ENCODE peak calls at places on chromosomes 16 and 17, in five cellular contexts. P, K, J, O and E are unnamed samples.

GRCh38 chr16:71974068-71974818 is 26.0 kb downstream of the PKD1L3 start:
- DNase-seq in P (no peak), K (no peak), J (no peak), O (no peak), E (no peak)

GRCh38 chr17:69284646-69285045 is 42.3 kb downstream of the ABCA5 start:
- DNase-seq in P (no peak), K (no peak), J (no peak), O (no peak), E (no peak)

GRCh38 chr17:28728364-28729200 is at the start of gene NEK8:
- DNase-seq in P (peak), K (peak), J (peak), O (peak), E (peak)

GRCh38 chr17:45091778-45092425 is 30.8 kb downstream of the NMT1 start:
- DNase-seq in P (no peak), K (no peak), J (no peak), O (peak), E (peak)

GRCh38 chr17:80104321-80104955 is 3.1 kb downstream of the GAA start:
- DNase-seq in P (no peak), K (peak), J (no peak), O (peak), E (no peak)

GRCh38 chr17:64998436-64999190 is 57.9 kb downstream of the GNA13 start:
- DNase-seq in P (no peak), K (no peak), J (no peak), O (no peak), E (peak)

GRCh38 chr17:59783221-59784016 is 76.0 kb downstream of the VMP1 start:
- DNase-seq in P (no peak), K (no peak), J (peak), O (peak), E (peak)

GRCh38 chr16:68072038-68072695 is 13.0 kb upstream of the NFATC3 start:
- DNase-seq in P (no peak), K (peak), J (peak), O (no peak), E (peak)

GRCh38 chr16:71360378-71360777 is 1.9 kb downstream of the CALB2 start:
- DNase-seq in P (no peak), K (no peak), J (peak), O (peak), E (peak)

GRCh38 chr17:81291662-81292061 is 3.4 kb downstream of the SLC38A10 start:
- DNase-seq in P (no peak), K (peak), J (peak), O (peak), E (peak)

GRCh38 chr16:71412270-71413160 is 29.3 kb downstream of the TLE7 start:
- DNase-seq in P (peak), K (peak), J (peak), O (peak), E (peak)

GRCh38 chr16:23402100-23402499 is 50.9 kb downstream of the COG7 start:
- DNase-seq in P (no peak), K (no peak), J (no peak), O (no peak), E (no peak)

GRCh38 chr16:6019490-6019991 is 921.9 kb upstream of the EEF2KMT start:
- DNase-seq in P (no peak), K (no peak), J (no peak), O (no peak), E (no peak)

GRCh38 chr16:6021544-6021943 is 923.9 kb upstream of the EEF2KMT start:
- DNase-seq in P (no peak), K (no peak), J (no peak), O (no peak), E (no peak)

GRCh38 chr16:6016530-6017184 is 919.1 kb upstream of the EEF2KMT start:
- DNase-seq in P (no peak), K (no peak), J (peak), O (no peak), E (peak)

GRCh38 chr16:6020162-6020980 is 922.8 kb upstream of the EEF2KMT start:
- DNase-seq in P (no peak), K (no peak), J (no peak), O (no peak), E (no peak)

GRCh38 chr16:6018848-6019489 is 921.4 kb upstream of the EEF2KMT start:
- DNase-seq in P (no peak), K (no peak), J (no peak), O (no peak), E (no peak)
- H3K4me3 ChIP-seq in P (no peak), K (no peak), J (no peak), O (peak), E (no peak)

DNA sequence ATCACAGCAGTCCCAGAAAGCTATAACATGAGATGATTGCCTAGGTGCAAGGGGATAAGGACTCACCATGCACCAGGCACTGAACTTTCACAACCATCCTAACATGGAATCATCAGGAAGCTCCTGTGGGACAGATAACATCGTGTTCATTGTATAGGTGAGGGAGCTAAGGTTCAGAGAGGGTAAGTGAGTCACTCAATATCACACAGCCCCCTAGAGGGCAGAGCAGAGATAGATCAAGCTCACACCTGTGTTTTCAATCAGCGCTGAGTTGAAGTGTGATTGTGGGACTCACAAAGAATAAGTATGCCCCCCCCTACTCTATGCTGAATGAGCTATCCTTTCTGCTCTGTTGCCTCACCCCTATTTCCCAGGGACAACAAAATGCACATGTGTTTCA is 377.7 kb upstream of the ERCC4 start:
- DNase-seq in P (no peak), K (no peak), J (no peak), O (no peak), E (no peak)
- TF ChIP-seq CTCF in P (no peak), K (no peak), J (no peak), O (no peak), E (no peak)

DNA sequence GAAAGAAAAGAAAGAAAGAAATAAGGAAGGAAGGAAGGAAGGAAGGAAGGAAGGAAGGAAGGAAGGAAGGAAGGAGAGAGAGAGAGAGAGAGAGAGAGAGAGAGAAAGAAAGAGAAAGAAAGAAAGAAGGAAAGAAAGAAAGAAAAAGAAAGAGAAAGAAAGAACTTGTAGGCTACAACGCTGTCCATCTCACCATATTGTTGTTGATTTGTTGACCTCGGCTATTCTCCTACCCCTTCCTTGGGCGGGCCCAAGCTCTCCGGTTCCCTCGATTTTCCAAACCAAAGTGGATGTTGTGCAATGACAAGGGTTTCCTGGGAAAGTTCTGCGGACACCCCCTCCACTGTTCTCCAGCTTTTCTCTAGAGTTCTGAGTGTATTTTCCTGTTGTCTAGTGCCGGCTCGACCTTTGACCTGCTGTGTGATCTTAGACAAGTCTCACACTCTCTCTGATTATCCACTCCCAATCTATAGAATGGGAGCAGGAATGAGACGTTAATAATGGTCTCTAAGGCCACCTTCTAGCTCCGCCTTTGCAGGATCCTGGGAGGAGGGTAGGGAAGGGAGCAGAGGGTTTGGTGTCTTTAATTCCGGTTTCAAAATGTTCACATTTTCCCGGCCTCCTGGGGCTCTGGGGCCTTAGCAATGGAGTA is 1.6 kb downstream of the IRX6 start:
- DNase-seq in P (no peak), K (no peak), J (no peak), O (no peak), E (no peak)
- H3K4me3 ChIP-seq in P (no peak), K (peak), J (no peak), O (no peak), E (no peak)

GRCh38 chr17:41456206-41456605 is 11.0 kb downstream of the KRT32 start:
- DNase-seq in P (no peak), K (no peak), J (no peak), O (no peak), E (peak)
- TF ChIP-seq CTCF in P (no peak), K (no peak), J (peak), O (peak), E (no peak)

DNA sequence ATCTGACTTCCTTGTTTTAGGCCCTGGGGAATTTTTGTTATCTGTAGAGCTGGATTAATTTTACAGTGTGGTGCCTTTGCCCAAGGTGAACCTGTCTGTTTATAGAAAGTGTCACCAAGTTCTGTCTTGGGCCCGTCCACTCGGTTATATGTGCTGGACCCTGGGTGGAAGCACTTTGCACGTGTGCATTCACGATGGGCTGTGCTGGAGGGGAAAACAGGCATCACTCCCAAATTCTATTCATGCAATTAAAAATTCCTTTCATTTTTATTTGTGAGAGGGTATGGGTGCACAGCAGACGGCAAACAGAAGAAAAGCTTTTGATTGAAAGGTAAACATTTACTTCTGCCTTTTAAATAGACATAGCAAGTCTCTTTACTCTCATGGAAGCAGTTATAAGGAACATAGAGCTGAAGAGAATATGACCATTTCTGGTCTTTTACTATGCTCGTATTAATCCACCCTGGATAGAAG is 101.2 kb downstream of the WWOX start:
- DNase-seq in P (peak), K (no peak), J (no peak), O (no peak), E (no peak)
- H3K4me3 ChIP-seq in P (no peak), K (no peak), J (no peak), O (no peak), E (no peak)

GRCh38 chr16:30092373-30093010 is 768 bp upstream of the TBX6 start:
- DNase-seq in P (no peak), K (peak), J (peak), O (peak), E (peak)
- TF ChIP-seq CTCF in P (no peak), K (peak), J (peak), O (peak), E (peak)

DNA sequence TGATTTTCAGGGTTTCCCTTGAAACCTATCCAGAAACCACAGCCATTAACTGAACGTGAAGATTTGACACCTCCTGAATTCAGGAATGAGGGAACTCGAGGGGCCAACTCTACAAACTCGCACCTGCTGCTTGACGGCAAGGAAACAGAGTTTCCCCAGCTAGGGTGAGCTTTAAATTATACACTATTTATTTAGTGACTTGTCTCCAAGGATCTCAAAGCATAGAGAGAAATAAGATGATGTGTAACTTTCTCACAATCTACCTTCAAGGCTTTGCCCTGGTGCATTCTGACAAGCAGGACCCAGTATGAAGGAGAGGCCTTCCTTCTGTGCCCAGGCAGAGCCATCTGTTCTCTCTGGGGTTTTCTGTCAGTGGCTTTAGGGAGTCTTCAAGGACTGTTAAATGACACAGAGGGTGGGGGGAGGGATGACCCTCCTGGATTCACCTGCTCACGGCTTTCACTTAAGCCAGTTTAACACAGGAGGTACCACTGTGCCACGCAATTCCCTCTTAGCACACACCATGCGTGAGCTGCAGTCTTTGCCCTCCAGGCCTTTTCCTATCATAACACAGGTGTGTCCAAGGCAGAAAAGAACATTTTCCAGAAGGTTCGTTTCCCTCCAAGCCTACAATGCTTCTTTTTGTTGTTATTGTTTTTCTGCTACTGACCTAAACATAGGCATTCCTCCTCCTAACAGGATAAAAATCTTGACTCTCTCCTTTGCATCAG is 1.3 kb downstream of the ZFHX3 start:
- DNase-seq in P (no peak), K (no peak), J (no peak), O (no peak), E (no peak)
- H3K4me3 ChIP-seq in P (peak), K (peak), J (peak), O (peak), E (no peak)